ENCODE peak calls at places on chromosomes 16 and 17, in four cellular contexts. W is lower lobe of right lung, N is AG04449, M is right lobe of liver. L is an unnamed sample.

GRCh38 chr16:71883849-71884638 is at the start of gene ZNF821:
- DNase-seq in W (peak), N (no peak), M (peak), L (no peak)

GRCh38 chr17:28335959-28336871 is 654 bp downstream of the TNFAIP1 start:
- DNase-seq in W (no peak), N (peak), M (peak), L (peak)

GRCh38 chr16:3131755-3132377 is 3.0 kb upstream of the ZNF213 start:
- DNase-seq in W (no peak), N (no peak), M (peak), L (no peak)

GRCh38 chr17:77778636-77779524 is 179.6 kb upstream of the TNRC6C start:
- DNase-seq in W (peak), N (no peak), M (no peak), L (no peak)

GRCh38 chr16:88306411-88306810 is 76.3 kb upstream of the ZNF469 start:
- DNase-seq in W (no peak), N (no peak), M (no peak), L (no peak)

GRCh38 chr17:43860077-43860725 is 13.2 kb downstream of the CD300LG start:
- DNase-seq in W (no peak), N (no peak), M (peak), L (no peak)

GRCh38 chr17:39281806-39282205 is 56.1 kb upstream of the STAC2 start:
- DNase-seq in W (no peak), N (peak), M (no peak), L (no peak)

GRCh38 chr17:7438050-7438614 is 1.2 kb upstream of the FGF11 start:
- DNase-seq in W (peak), N (no peak), M (peak), L (no peak)

GRCh38 chr17:79028496-79029326 is 4.7 kb downstream of the C1QTNF1 start:
- DNase-seq in W (no peak), N (no peak), M (peak), L (no peak)

GRCh38 chr17:42133461-42134041 is 10.9 kb downstream of the HSPB9 start:
- DNase-seq in W (no peak), N (no peak), M (no peak), L (no peak)

GRCh38 chr17:28216032-28216431 is 103.0 kb upstream of the TMEM97 start:
- DNase-seq in W (no peak), N (no peak), M (no peak), L (no peak)

GRCh38 chr16:50531359-50531758 is 16.8 kb upstream of the NKD1 start:
- DNase-seq in W (no peak), N (no peak), M (peak), L (no peak)

GRCh38 chr17:77498056-77498785 is 357.5 kb downstream of the SEC14L1 start:
- DNase-seq in W (no peak), N (no peak), M (peak), L (no peak)

DNA sequence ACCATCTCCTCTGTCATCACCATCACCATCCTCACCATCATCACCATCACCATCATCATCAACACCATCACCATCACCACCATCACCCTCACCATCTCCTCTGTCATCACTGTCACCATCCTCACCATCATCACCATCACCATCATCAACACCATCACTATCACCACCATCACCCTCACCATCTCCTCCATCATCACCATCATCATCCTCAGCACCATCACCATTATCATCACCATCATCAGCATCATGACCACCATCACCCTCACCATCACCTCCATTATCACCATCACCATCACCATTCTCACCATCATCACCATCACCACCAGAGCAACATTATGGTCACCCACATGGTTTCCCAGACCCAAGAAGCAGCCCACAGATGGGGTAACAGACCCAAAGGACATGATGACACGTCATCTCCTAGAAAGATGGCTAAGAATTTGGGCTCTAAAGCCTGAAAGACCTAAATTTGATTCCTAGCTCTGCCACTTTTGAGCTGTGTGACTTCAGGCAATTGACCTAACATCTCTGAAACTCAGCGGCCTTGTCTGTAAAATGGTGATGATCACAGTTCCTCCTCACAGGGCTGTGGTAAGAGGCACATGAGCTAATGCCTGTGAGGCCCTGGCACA is 14.6 kb downstream of the SCNN1B start:
- DNase-seq in W (no peak), N (no peak), M (no peak), L (no peak)
- TF ChIP-seq CTCF in W (no peak), N (no peak), M (no peak), L (no peak)

GRCh38 chr17:82864721-82865240 is 25.0 kb upstream of the ZNF750 start:
- DNase-seq in W (no peak), N (no peak), M (no peak), L (no peak)

GRCh38 chr17:82865996-82866395 is 26.2 kb upstream of the ZNF750 start:
- DNase-seq in W (no peak), N (no peak), M (no peak), L (no peak)

GRCh38 chr17:82863941-82864720 is 24.3 kb upstream of the ZNF750 start:
- DNase-seq in W (no peak), N (no peak), M (no peak), L (no peak)

GRCh38 chr17:82866521-82867214 is 26.8 kb upstream of the ZNF750 start:
- DNase-seq in W (peak), N (no peak), M (no peak), L (no peak)

GRCh38 chr17:82865274-82865673 is 25.5 kb upstream of the ZNF750 start:
- DNase-seq in W (no peak), N (no peak), M (no peak), L (no peak)
- TF ChIP-seq CTCF in W (no peak), N (no peak), M (no peak), L (no peak)

DNA sequence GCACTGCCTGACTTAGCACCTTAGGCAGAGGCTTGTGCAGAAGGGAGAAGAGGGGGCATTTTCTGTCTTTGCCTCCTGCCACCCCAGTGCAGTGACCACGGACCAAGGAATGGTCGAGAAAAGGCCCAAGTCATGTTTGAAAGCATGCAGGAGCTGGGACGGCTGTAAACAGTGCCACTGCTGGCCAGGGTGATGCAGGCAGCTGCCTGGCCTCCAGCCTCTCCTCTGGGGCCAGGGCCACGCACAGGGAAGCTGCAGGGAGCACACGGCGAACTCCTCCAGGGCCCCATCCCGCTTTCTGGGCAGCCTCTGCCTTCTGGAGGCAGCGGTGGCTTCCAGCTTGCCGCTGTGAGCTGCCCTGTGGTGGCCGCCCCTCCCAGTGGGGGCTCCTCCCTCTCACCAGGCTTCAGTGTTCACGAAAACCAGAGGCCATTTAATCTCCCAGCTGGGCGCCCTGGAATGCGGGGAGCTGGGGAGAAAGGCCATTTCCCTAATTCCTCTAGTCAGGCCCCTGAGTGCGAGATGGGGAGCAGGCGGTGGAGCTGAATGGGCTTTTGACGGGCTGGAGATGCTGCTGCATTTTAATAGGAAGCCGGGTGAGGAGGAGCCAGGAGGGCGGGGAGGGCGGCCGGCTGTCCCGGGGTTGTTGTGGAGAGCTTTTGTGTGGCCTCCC is 28.8 kb upstream of the DNAI2 start:
- DNase-seq in W (no peak), N (no peak), M (no peak), L (no peak)
- TF ChIP-seq CTCF in W (no peak), N (no peak), M (no peak), L (no peak)

GRCh38 chr16:66167564-66168291 is 198.8 kb upstream of the CDH5 start:
- DNase-seq in W (no peak), N (no peak), M (peak), L (no peak)
- TF ChIP-seq CTCF in W (no peak), N (peak), M (no peak), L (no peak)

GRCh38 chr17:18143044-18143936 is 34.7 kb downstream of the MYO15A start:
- DNase-seq in W (peak), N (no peak), M (no peak), L (no peak)
- TF ChIP-seq CTCF in W (peak), N (peak), M (no peak), L (peak)

GRCh38 chr16:66740010-66740409 is 11.4 kb downstream of the DYNC1LI2 start:
- DNase-seq in W (no peak), N (no peak), M (no peak), L (no peak)
- TF ChIP-seq CTCF in W (peak), N (peak), M (peak), L (peak)

DNA sequence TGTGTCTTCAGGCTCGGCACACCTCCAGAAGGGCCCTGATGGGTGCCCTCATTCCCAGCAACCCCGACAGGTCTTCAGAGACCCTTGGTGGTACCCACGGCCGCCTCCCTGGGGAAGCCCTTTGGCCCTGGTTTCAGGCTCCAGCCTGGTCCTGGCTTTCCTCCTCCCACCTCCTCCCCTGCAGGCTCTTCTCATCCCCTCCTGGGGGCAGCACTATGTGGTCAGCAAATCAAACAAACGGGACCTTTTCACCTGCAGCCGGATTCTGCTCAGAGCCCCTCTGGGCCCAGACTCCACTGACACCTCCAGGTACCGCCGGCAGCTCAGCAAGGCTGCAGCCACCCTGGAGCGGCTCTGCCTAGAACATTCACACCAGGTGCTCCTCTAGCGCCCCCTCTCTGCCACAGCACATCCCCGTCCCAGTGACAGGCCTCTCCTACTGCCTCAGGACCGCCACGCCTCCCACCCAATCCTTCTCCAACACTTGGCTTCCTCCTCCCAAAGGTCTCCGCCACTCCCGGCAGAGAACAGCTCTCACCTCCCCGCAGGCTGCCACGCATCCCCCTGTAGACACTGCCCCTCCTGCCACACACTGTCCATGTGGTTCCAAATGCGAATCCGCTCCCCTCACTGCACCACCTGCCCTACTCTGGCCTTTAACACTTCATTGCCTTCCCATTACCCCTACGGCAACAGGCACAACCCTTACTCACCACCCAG is 12.0 kb downstream of the CORO7 start:
- DNase-seq in W (peak), N (no peak), M (peak), L (no peak)
- TF ChIP-seq CTCF in W (peak), N (peak), M (peak), L (peak)

L was measured in AG09319.